ENCODE peak calls at places on chromosomes 13 and 19, in eight cellular contexts. J, S, C, E, A, U, D and Q are unnamed samples.

GRCh38 chr13:33099860-33100259 is 83.6 kb downstream of the KL start:
- DNase-seq in U (no peak), C (no peak), D (no peak), J (no peak), S (no peak), A (no peak), E (no peak), Q (no peak)

GRCh38 chr19:41083516-41083915 is 4.7 kb upstream of the CYP2A13 start:
- DNase-seq in D (no peak), C (no peak), A (no peak), J (peak; percentile 18), U (no peak), S (no peak), E (no peak), Q (no peak)

GRCh38 chr13:110164706-110165105 is 142.3 kb downstream of the COL4A1 start:
- DNase-seq in U (no peak), J (no peak), S (no peak), D (peak; percentile 9), A (no peak), C (no peak), E (no peak), Q (no peak)

GRCh38 chr13:109152311-109152820 is 523.0 kb downstream of the MYO16 start:
- DNase-seq in C (no peak), A (no peak), S (no peak), D (no peak), U (no peak), E (no peak), J (no peak), Q (no peak)

GRCh38 chr19:10936661-10937084 is 8.1 kb downstream of the TIMM29 start:
- DNase-seq in S (no peak), A (peak; percentile 91), U (peak; percentile 73), J (peak; percentile 83), E (no peak), D (no peak), C (peak; percentile 81), Q (no peak)

GRCh38 chr13:94674609-94675348 is 37.6 kb downstream of the SOX21 start:
- DNase-seq in D (no peak), U (peak; percentile 87), J (peak; percentile 39), C (no peak), E (no peak), S (no peak), A (peak; percentile 78), Q (peak; percentile 26)

GRCh38 chr19:50311723-50312635 is 17.2 kb downstream of the KCNC3 start:
- DNase-seq in U (no peak), S (no peak), E (no peak), D (no peak), J (no peak), A (peak; percentile 62), C (peak; percentile 16), Q (no peak)

GRCh38 chr13:21150013-21150412 is 26.3 kb downstream of the SKA3 start:
- DNase-seq in E (no peak), U (no peak), C (no peak), A (no peak), J (no peak), S (no peak), D (no peak), Q (no peak)

GRCh38 chr13:40336228-40337221 is 329.9 kb downstream of the FOXO1 start:
- DNase-seq in D (no peak), C (peak; percentile 82), E (no peak), J (no peak), U (peak; percentile 77), S (no peak), A (peak; percentile 58), Q (no peak)

GRCh38 chr19:44207126-44207803 is 5.1 kb upstream of the ZNF227 start:
- DNase-seq in U (peak; percentile 70), J (peak; percentile 92), A (peak; percentile 96), S (peak; percentile 67), E (peak; percentile 79), C (peak; percentile 91), D (peak; percentile 91), Q (peak; percentile 51)

GRCh38 chr13:111252449-111253124 is 67.9 kb upstream of the TEX29 start:
- DNase-seq in U (no peak), D (no peak), E (no peak), C (no peak), J (no peak), A (no peak), S (no peak), Q (no peak)